ENCODE peak calls at places on chromosomes 5 and 9, in four cellular contexts. K, N, O and E are unnamed samples. For H3K36me3, the result is how much of the 10 kb centered on the place peaks cover.

GRCh38 chr9:96293481-96293880 is 8.5 kb downstream of the HSD17B3 start:
- DNase-seq in O (no peak), K (no peak), N (no peak), E (no peak)

GRCh38 chr9:89905628-89906338 is 301.0 kb downstream of the GADD45G start:
- DNase-seq in K (no peak), O (no peak), N (peak), E (no peak)

GRCh38 chr9:107161338-107161737 is 121.7 kb upstream of the RAD23B start:
- DNase-seq in O (no peak), K (no peak), N (no peak), E (no peak)

GRCh38 chr9:82109626-82110025 is 121.1 kb downstream of the SPATA31D1 start:
- DNase-seq in O (no peak), N (no peak), K (no peak), E (no peak)

GRCh38 chr9:75108571-75108970 is 20.3 kb downstream of the OSTF1 start:
- DNase-seq in K (no peak), N (no peak), O (peak), E (no peak)

GRCh38 chr9:7721291-7721690 is 78.3 kb downstream of the DMAC1 start:
- DNase-seq in N (no peak), K (no peak), O (no peak), E (no peak)

GRCh38 chr5:32583582-32584232 is 1.6 kb upstream of the SUB1 start:
- DNase-seq in K (no peak), O (no peak), N (no peak), E (no peak)

GRCh38 chr5:56569576-56569975 is 245.8 kb upstream of the MAP3K1 start:
- DNase-seq in K (no peak), O (no peak), N (no peak), E (no peak)

GRCh38 chr9:133351908-133352634 is 4.1 kb downstream of the RPL7A start:
- DNase-seq in K (no peak), N (no peak), O (no peak), E (no peak)

GRCh38 chr9:117414220-117414905 is 494 bp downstream of the ASTN2 start:
- DNase-seq in K (peak), O (no peak), N (no peak), E (no peak)

GRCh38 chr9:121888438-121888775 is 204.7 kb downstream of the TTLL11 start:
- DNase-seq in N (no peak), K (no peak), O (no peak), E (no peak)

GRCh38 chr9:13485068-13485596 is 205.6 kb upstream of the MPDZ start:
- DNase-seq in K (peak), N (no peak), O (peak), E (no peak)

GRCh38 chr9:30713279-30713678 is 1671.2 kb upstream of the ACO1 start:
- DNase-seq in K (no peak), O (no peak), N (no peak), E (no peak)

GRCh38 chr5:158925314-158925713 is 174.4 kb downstream of the EBF1 start:
- DNase-seq in N (no peak), O (no peak), K (no peak), E (no peak)

GRCh38 chr9:35277649-35278359 is 116.0 kb downstream of the UNC13B start:
- DNase-seq in K (no peak), N (no peak), O (no peak), E (no peak)

DNA sequence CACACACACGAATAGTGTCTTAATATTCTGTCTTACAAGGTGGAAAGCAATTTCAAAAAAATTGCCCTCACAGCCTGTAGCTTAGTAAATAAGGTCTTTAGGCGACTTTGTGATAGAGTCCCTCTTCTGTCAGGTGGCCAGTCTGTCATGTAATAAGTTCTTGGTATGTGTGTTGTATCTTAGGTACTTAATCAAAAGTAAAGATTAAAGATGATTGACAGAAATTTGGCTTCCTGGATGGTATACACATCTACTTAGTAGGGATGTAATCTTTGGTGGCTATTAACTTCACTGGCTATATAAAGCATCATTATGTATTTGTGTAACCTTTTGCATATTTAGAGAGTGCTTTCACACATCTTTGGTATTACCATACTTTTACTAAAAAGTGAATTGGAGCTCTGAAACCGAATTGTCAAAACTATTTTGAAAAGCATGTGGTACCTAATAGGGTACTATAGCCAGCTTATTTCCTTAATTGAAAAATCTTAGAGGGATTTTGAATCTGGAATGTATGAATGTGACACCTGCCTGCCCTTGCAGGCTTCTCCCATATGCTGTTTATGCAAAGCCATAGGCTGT is 3.4 kb downstream of the G3BP1 start:
- DNase-seq in N (no peak), K (no peak), O (no peak), E (no peak)
- H3K4me3 ChIP-seq in N (no peak), K (no peak), O (no peak), E (no peak)

DNA sequence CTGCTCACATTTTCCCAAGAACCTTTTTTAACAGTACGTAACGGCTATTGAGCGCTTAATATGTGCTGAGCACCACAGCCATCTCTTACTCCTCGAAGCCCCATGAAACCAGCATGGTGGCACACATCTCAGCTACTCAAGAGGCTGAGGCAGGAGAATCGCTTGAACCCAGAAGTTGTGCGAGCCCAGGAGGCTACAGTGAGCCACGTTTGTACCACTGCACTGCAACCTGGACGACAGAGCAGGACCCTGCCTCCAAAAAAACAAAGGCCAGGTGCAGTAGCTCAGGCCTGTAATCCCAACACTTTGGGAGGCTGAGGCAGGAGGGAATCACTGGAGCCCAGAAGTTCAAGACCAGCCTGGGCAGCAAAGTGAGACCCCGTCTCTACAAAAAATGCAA is 28.2 kb downstream of the AQP7 start:
- DNase-seq in K (no peak), O (no peak), N (no peak), E (no peak)
- H3K36me3 ChIP-seq in K (under half), O (under half), N (under half), E (under half)

DNA sequence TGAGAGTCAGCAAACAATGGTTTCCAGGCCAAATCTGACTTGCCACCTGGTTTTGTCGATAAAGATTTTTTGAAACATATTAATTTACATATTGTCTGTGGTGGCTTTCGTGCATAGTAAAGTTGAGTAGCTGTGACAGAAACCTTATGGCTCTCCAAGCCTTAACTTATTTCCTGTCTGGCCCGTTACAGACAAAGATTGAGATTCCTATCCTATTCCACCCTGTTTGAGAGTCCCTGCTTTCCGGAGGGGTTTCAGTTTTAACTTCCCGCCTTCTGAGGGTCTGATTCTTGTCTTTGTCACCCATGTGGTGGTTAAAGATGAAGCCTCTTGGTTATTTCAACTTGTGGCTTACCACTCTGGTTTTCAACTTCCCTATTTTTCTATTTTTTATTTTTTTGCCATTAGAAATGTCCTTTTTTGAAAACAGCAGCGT is 11.4 kb downstream of the OTULIN start:
- DNase-seq in K (no peak), O (no peak), N (no peak), E (no peak)
- H3K27ac ChIP-seq in K (no peak), O (no peak), N (peak), E (peak)

GRCh38 chr9:131271506-131271931 is 4.8 kb downstream of the FAM78A start:
- DNase-seq in N (no peak), K (no peak), O (no peak), E (no peak)

GRCh38 chr9:131274674-131275331 is 1.5 kb downstream of the FAM78A start:
- DNase-seq in N (peak), O (peak), K (no peak), E (no peak)

GRCh38 chr9:131272212-131272611 is 4.1 kb downstream of the FAM78A start:
- DNase-seq in O (no peak), N (no peak), K (no peak), E (no peak)

GRCh38 chr9:131273791-131274673 is 2.3 kb downstream of the FAM78A start:
- DNase-seq in K (no peak), O (no peak), N (peak), E (no peak)

GRCh38 chr9:131273146-131273545 is 3.2 kb downstream of the FAM78A start:
- DNase-seq in K (no peak), N (peak), O (peak), E (no peak)
- H3K4me3 ChIP-seq in K (no peak), N (peak), O (peak), E (peak)